ENCODE peak calls at places on chromosomes 16 and 17, in four cellular contexts. One of them, this sample, is unnamed.

GRCh38 chr17:73192894-73193701 is at the start of gene COG1:
- DNase-seq in small intestine: peak
- DNase-seq in heart right ventricle: peak
- DNase-seq in CD8-positive, alpha-beta memory T cell: peak
- DNase-seq in this sample: peak

GRCh38 chr17:20095366-20096080 is 86.4 kb downstream of the SPECC1 start:
- DNase-seq in heart right ventricle: peak
- DNase-seq in CD8-positive, alpha-beta memory T cell: no peak
- DNase-seq in small intestine: peak
- DNase-seq in this sample: no peak

GRCh38 chr16:29674188-29674587 is 4.8 kb upstream of the QPRT start:
- DNase-seq in CD8-positive, alpha-beta memory T cell: no peak
- DNase-seq in heart right ventricle: peak
- DNase-seq in small intestine: peak
- DNase-seq in this sample: no peak

GRCh38 chr17:1482686-1483445 is 9.6 kb downstream of the MYO1C start:
- DNase-seq in small intestine: no peak
- DNase-seq in heart right ventricle: no peak
- DNase-seq in CD8-positive, alpha-beta memory T cell: no peak
- DNase-seq in this sample: no peak

GRCh38 chr17:10096556-10096955 is 101.8 kb downstream of the GAS7 start:
- DNase-seq in CD8-positive, alpha-beta memory T cell: no peak
- DNase-seq in heart right ventricle: no peak
- DNase-seq in small intestine: no peak
- DNase-seq in this sample: no peak

GRCh38 chr17:50185724-50186545 is 15.5 kb downstream of the COL1A1 start:
- DNase-seq in CD8-positive, alpha-beta memory T cell: no peak
- DNase-seq in heart right ventricle: no peak
- DNase-seq in small intestine: no peak
- DNase-seq in this sample: no peak

GRCh38 chr16:69511641-69512040 is 54.1 kb upstream of the NFAT5 start:
- DNase-seq in heart right ventricle: no peak
- DNase-seq in small intestine: no peak
- DNase-seq in CD8-positive, alpha-beta memory T cell: no peak
- DNase-seq in this sample: no peak

GRCh38 chr17:16932156-16932555 is 39.8 kb downstream of the TNFRSF13B start:
- DNase-seq in small intestine: no peak
- DNase-seq in CD8-positive, alpha-beta memory T cell: no peak
- DNase-seq in heart right ventricle: no peak
- DNase-seq in this sample: no peak

GRCh38 chr16:54936979-54937672 is 6.5 kb downstream of the IRX5 start:
- DNase-seq in small intestine: no peak
- DNase-seq in heart right ventricle: peak
- DNase-seq in CD8-positive, alpha-beta memory T cell: no peak
- DNase-seq in this sample: no peak

GRCh38 chr16:49498241-49499017 is 124.8 kb downstream of the C16orf78 start:
- DNase-seq in heart right ventricle: no peak
- DNase-seq in CD8-positive, alpha-beta memory T cell: no peak
- DNase-seq in small intestine: no peak
- DNase-seq in this sample: no peak

GRCh38 chr16:81624718-81625543 is 154.2 kb upstream of the PLCG2 start:
- DNase-seq in CD8-positive, alpha-beta memory T cell: no peak
- DNase-seq in small intestine: no peak
- DNase-seq in heart right ventricle: no peak
- DNase-seq in this sample: no peak

GRCh38 chr16:16139061-16139460 is 84.2 kb downstream of the ABCC6 start:
- DNase-seq in small intestine: peak
- DNase-seq in heart right ventricle: no peak
- DNase-seq in CD8-positive, alpha-beta memory T cell: no peak
- DNase-seq in this sample: no peak

GRCh38 chr16:19419691-19420060 is 2.0 kb downstream of the TMC5 start:
- DNase-seq in heart right ventricle: no peak
- DNase-seq in CD8-positive, alpha-beta memory T cell: no peak
- DNase-seq in small intestine: peak
- DNase-seq in this sample: no peak

GRCh38 chr16:9054460-9054859 is 37.0 kb upstream of the HAPSTR1 start:
- DNase-seq in small intestine: peak
- DNase-seq in CD8-positive, alpha-beta memory T cell: no peak
- DNase-seq in heart right ventricle: no peak
- DNase-seq in this sample: no peak

GRCh38 chr16:69182730-69183416 is 4.1 kb upstream of the SNTB2 start:
- DNase-seq in heart right ventricle: no peak
- DNase-seq in small intestine: no peak
- DNase-seq in CD8-positive, alpha-beta memory T cell: no peak
- DNase-seq in this sample: no peak

GRCh38 chr17:82849076-82849945 is 9.5 kb upstream of the ZNF750 start:
- DNase-seq in small intestine: no peak
- DNase-seq in heart right ventricle: no peak
- DNase-seq in CD8-positive, alpha-beta memory T cell: no peak
- DNase-seq in this sample: no peak

GRCh38 chr17:60585887-60586286 is 14.1 kb upstream of the PPM1D start:
- DNase-seq in small intestine: no peak
- DNase-seq in heart right ventricle: no peak
- DNase-seq in CD8-positive, alpha-beta memory T cell: no peak
- DNase-seq in this sample: no peak

GRCh38 chr16:4892356-4893102 is 44.4 kb downstream of the PPL start:
- DNase-seq in heart right ventricle: peak
- DNase-seq in small intestine: no peak
- DNase-seq in CD8-positive, alpha-beta memory T cell: no peak
- DNase-seq in this sample: no peak

GRCh38 chr17:44400226-44400847 is 10.9 kb upstream of the ITGA2B start:
- DNase-seq in heart right ventricle: no peak
- DNase-seq in small intestine: peak
- DNase-seq in CD8-positive, alpha-beta memory T cell: no peak
- DNase-seq in this sample: no peak

GRCh38 chr17:71900830-71901229 is 220.0 kb upstream of the SOX9 start:
- DNase-seq in small intestine: no peak
- DNase-seq in heart right ventricle: no peak
- DNase-seq in CD8-positive, alpha-beta memory T cell: no peak
- DNase-seq in this sample: no peak

GRCh38 chr17:48004973-48005372 is 32.6 kb downstream of the COPZ2 start:
- DNase-seq in small intestine: no peak
- DNase-seq in heart right ventricle: no peak
- DNase-seq in CD8-positive, alpha-beta memory T cell: no peak
- DNase-seq in this sample: no peak

GRCh38 chr17:50638851-50639767 is 4.4 kb downstream of the ABCC3 start:
- DNase-seq in small intestine: peak
- DNase-seq in heart right ventricle: peak
- DNase-seq in CD8-positive, alpha-beta memory T cell: no peak
- DNase-seq in this sample: no peak

GRCh38 chr17:63102034-63102433 is 136.0 kb downstream of the TANC2 start:
- DNase-seq in small intestine: no peak
- DNase-seq in heart right ventricle: no peak
- DNase-seq in CD8-positive, alpha-beta memory T cell: no peak
- DNase-seq in this sample: no peak

GRCh38 chr17:82104797-82105416 is 6.9 kb upstream of the FASN start:
- DNase-seq in heart right ventricle: no peak
- DNase-seq in small intestine: no peak
- DNase-seq in CD8-positive, alpha-beta memory T cell: no peak
- DNase-seq in this sample: no peak

DNA sequence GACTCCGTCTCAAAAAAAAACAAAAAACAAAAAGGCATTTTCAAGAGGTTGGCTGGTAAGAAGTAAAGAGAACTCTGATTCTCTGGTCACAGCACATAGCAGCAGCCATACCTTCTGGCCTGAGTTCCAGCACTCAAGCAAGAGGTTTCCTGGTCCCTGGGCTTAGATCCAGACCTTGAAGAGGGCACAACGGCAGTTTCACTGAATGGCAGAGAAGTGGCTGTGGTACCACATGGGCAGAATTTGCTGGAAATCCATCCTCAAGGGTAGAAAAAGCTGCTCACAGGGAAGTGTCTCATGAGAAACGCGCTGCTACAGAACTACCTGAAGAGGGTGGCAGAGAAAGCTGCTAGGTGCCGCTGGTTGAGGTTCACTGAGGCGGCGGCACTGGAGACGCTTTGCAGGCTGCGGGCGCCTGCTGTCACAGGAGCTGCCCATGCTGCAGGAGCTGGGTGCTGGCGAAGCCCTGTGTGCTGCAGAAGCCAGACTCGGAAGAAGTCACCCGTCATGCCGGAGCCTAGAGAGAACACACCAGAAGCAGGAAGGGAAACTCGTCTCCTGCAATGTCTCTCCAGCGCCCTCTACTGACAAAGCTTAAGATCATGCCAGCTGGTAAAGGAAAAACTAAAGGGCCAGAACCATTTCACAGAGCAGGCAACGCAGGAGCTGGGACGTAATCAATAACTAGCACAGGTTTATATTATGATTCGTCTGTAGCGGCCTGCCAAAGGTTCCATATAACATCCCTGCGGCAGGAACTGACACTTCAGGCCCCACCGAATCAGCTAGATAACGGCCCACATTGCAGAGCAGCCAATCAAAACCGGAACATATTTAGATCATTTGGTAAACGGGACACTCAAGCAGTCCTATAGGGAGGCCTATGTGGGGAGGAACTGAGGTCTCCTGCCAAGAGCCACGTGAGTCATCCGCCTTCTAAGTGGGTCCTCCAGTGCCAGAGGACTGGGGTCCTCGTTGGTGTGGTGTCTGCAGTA is 5.4 kb upstream of the ZNF213 start:
- DNase-seq in heart right ventricle: peak
- DNase-seq in small intestine: peak
- DNase-seq in CD8-positive, alpha-beta memory T cell: peak
- DNase-seq in this sample: peak
- H3K4me3 ChIP-seq in heart right ventricle: peak
- H3K4me3 ChIP-seq in small intestine: peak
- H3K4me3 ChIP-seq in CD8-positive, alpha-beta memory T cell: peak
- H3K4me3 ChIP-seq in this sample: peak

GRCh38 chr16:58487566-58488351 is 12.2 kb upstream of the NDRG4 start:
- DNase-seq in small intestine: peak
- DNase-seq in CD8-positive, alpha-beta memory T cell: peak
- DNase-seq in heart right ventricle: peak
- DNase-seq in this sample: peak
- H3K4me3 ChIP-seq in small intestine: no peak
- H3K4me3 ChIP-seq in CD8-positive, alpha-beta memory T cell: no peak
- H3K4me3 ChIP-seq in heart right ventricle: no peak
- H3K4me3 ChIP-seq in this sample: no peak

DNA sequence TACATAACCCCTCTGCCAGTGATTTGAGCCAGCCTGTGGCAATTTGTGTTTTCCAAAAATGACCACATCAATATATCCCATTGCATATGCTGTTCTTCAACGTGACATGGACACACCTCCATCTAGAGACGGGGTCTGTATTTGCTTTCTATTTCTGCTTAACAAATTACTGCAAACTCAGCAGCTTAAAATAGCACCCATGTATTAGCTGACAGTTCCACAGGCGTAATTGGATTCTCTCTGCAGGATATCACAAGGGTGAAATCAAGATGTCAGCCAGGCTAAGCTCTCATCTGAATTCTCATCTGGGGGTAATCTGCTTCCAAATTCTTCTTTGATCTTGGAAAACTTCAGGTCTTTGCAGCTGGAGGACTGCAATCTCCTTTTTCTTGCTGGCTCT is 8.3 kb downstream of the KRT9 start:
- DNase-seq in CD8-positive, alpha-beta memory T cell: no peak
- DNase-seq in heart right ventricle: no peak
- DNase-seq in small intestine: no peak
- DNase-seq in this sample: no peak
- H3K4me3 ChIP-seq in CD8-positive, alpha-beta memory T cell: no peak
- H3K4me3 ChIP-seq in heart right ventricle: no peak
- H3K4me3 ChIP-seq in small intestine: no peak
- H3K4me3 ChIP-seq in this sample: no peak

GRCh38 chr16:28623172-28623711 is 13.4 kb upstream of the SULT1A1 start:
- DNase-seq in small intestine: peak
- DNase-seq in CD8-positive, alpha-beta memory T cell: peak
- DNase-seq in heart right ventricle: peak
- DNase-seq in this sample: peak
- H3K4me3 ChIP-seq in small intestine: peak
- H3K4me3 ChIP-seq in CD8-positive, alpha-beta memory T cell: peak
- H3K4me3 ChIP-seq in heart right ventricle: peak
- H3K4me3 ChIP-seq in this sample: no peak

GRCh38 chr17:67845374-67845773 is 20.1 kb downstream of the BPTF start:
- DNase-seq in heart right ventricle: no peak
- DNase-seq in CD8-positive, alpha-beta memory T cell: no peak
- DNase-seq in small intestine: no peak
- DNase-seq in this sample: no peak
- H3K4me3 ChIP-seq in heart right ventricle: no peak
- H3K4me3 ChIP-seq in CD8-positive, alpha-beta memory T cell: no peak
- H3K4me3 ChIP-seq in small intestine: no peak
- H3K4me3 ChIP-seq in this sample: no peak

GRCh38 chr16:50697881-50698767 is 4.7 kb downstream of the NOD2 start:
- DNase-seq in small intestine: peak
- DNase-seq in CD8-positive, alpha-beta memory T cell: peak
- DNase-seq in heart right ventricle: no peak
- DNase-seq in this sample: no peak
- H3K4me3 ChIP-seq in small intestine: peak
- H3K4me3 ChIP-seq in CD8-positive, alpha-beta memory T cell: peak
- H3K4me3 ChIP-seq in heart right ventricle: peak
- H3K4me3 ChIP-seq in this sample: peak

GRCh38 chr16:13919330-13919682 is 648 bp upstream of the ERCC4 start:
- DNase-seq in CD8-positive, alpha-beta memory T cell: no peak
- DNase-seq in heart right ventricle: no peak
- DNase-seq in small intestine: peak
- DNase-seq in this sample: peak
- H3K4me3 ChIP-seq in CD8-positive, alpha-beta memory T cell: no peak
- H3K4me3 ChIP-seq in heart right ventricle: peak
- H3K4me3 ChIP-seq in small intestine: no peak
- H3K4me3 ChIP-seq in this sample: peak

DNA sequence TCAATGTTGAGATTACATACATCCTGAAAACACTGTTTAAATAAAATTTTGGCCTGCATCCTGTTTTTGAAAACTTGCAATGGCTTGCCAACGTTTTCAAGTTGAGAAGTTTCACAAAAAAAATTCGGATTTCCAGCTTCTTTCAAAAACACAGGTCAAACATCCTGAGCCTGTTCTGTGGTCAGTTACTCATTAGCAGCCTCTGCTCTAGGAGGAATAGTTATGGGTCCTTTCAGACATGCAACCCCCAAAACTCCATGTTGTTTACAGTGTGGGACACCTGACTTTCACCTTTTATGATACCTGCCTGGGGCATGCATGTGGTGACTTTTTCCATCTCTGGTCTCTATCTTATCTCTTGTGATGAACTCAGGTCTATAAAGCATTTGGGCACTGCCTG is 577.9 kb downstream of the WWOX start:
- DNase-seq in heart right ventricle: no peak
- DNase-seq in small intestine: no peak
- DNase-seq in CD8-positive, alpha-beta memory T cell: no peak
- DNase-seq in this sample: no peak
- H3K4me3 ChIP-seq in heart right ventricle: no peak
- H3K4me3 ChIP-seq in small intestine: no peak
- H3K4me3 ChIP-seq in CD8-positive, alpha-beta memory T cell: no peak
- H3K4me3 ChIP-seq in this sample: no peak

GRCh38 chr17:39863918-39864746 is at the start of gene IKZF3:
- DNase-seq in CD8-positive, alpha-beta memory T cell: peak
- DNase-seq in small intestine: peak
- DNase-seq in heart right ventricle: peak
- DNase-seq in this sample: peak
- H3K4me3 ChIP-seq in CD8-positive, alpha-beta memory T cell: peak
- H3K4me3 ChIP-seq in small intestine: peak
- H3K4me3 ChIP-seq in heart right ventricle: no peak
- H3K4me3 ChIP-seq in this sample: peak